ENCODE peak calls at places on chromosome 9, in four cellular contexts. G is mucosa of descending colon, V is A549, J is lower lobe of right lung. W is an unnamed sample.

GRCh38 chr9:70392189-70392588 is 22.3 kb downstream of the KLF9 start:
- DNase-seq in V (no peak), J (no peak), G (no peak), W (no peak)

GRCh38 chr9:71145179-71145578 is 23.8 kb upstream of the TRPM3 start:
- DNase-seq in J (no peak), V (no peak), G (no peak), W (peak; percentile 90)

GRCh38 chr9:132985489-132985888 is 7.0 kb downstream of the GFI1B start:
- DNase-seq in G (no peak), V (no peak), J (peak; percentile 24), W (no peak)

GRCh38 chr9:116152390-116152789 is 1.2 kb upstream of the PAPPA start:
- DNase-seq in J (no peak), V (no peak), G (no peak), W (no peak)

GRCh38 chr9:88678431-88678830 is 143.5 kb downstream of the NXNL2 start:
- DNase-seq in J (no peak), V (no peak), G (no peak), W (no peak)

GRCh38 chr9:3205421-3206095 is 320.2 kb downstream of the RFX3 start:
- DNase-seq in G (no peak), J (no peak), V (no peak), W (no peak)

GRCh38 chr9:136095495-136096058 is 488 bp upstream of the NACC2 start:
- DNase-seq in G (peak; percentile 74), V (no peak), J (peak; percentile 74), W (peak; percentile 33)

GRCh38 chr9:16128003-16128402 is 575.2 kb downstream of the CCDC171 start:
- DNase-seq in J (no peak), V (no peak), G (no peak), W (no peak)

GRCh38 chr9:4832786-4833579 is 40.2 kb downstream of the RCL1 start:
- DNase-seq in V (peak; percentile 70), G (no peak), J (no peak), W (peak; percentile 99)

GRCh38 chr9:109880276-109881169 is 100.5 kb downstream of the PALM2AKAP2 start:
- DNase-seq in G (no peak), V (peak; percentile 66), J (no peak), W (peak; percentile 62)

GRCh38 chr9:109401169-109401989 is 80.5 kb upstream of the EPB41L4B start:
- DNase-seq in V (peak; percentile 67), G (peak; percentile 52), J (peak; percentile 59), W (peak; percentile 71)

GRCh38 chr9:109481747-109482325 is 16.3 kb downstream of the PTPN3 start:
- DNase-seq in G (no peak), J (no peak), V (no peak), W (no peak)

GRCh38 chr9:121852646-121853616 is 201.5 kb downstream of the DAB2IP start:
- DNase-seq in G (no peak), V (no peak), J (no peak), W (peak; percentile 73)

GRCh38 chr9:73896061-73896460 is 601.1 kb upstream of the RORB start:
- DNase-seq in V (no peak), J (no peak), G (no peak), W (no peak)

GRCh38 chr9:117772960-117773359 is 68.8 kb downstream of the TLR4 start:
- DNase-seq in G (peak; percentile 33), J (no peak), V (no peak), W (peak; percentile 11)

GRCh38 chr9:36815566-36816348 is 218.3 kb downstream of the PAX5 start:
- DNase-seq in V (no peak), J (no peak), G (no peak), W (no peak)

GRCh38 chr9:8696536-8696935 is 897.0 kb upstream of the DMAC1 start:
- DNase-seq in V (no peak), G (no peak), J (no peak), W (no peak)

GRCh38 chr9:73183917-73184861 is 32.5 kb downstream of the ANXA1 start:
- DNase-seq in G (no peak), J (no peak), V (no peak), W (peak; percentile 77)

GRCh38 chr9:77673912-77674791 is 26.0 kb upstream of the GNA14 start:
- DNase-seq in V (no peak), G (no peak), J (no peak), W (peak; percentile 82)

GRCh38 chr9:98686961-98687855 is 21.5 kb downstream of the GABBR2 start:
- DNase-seq in G (no peak), V (no peak), J (no peak), W (no peak)

GRCh38 chr9:91117474-91117891 is 244.2 kb downstream of the AUH start:
- DNase-seq in G (peak; percentile 46), V (no peak), J (peak; percentile 53), W (no peak)

GRCh38 chr9:90864779-90865178 is 63.2 kb downstream of the SYK start:
- DNase-seq in G (no peak), V (no peak), J (no peak), W (no peak)

GRCh38 chr9:27336829-27337228 is 39.9 kb upstream of the EQTN start:
- DNase-seq in V (no peak), J (no peak), G (no peak), W (no peak)

DNA sequence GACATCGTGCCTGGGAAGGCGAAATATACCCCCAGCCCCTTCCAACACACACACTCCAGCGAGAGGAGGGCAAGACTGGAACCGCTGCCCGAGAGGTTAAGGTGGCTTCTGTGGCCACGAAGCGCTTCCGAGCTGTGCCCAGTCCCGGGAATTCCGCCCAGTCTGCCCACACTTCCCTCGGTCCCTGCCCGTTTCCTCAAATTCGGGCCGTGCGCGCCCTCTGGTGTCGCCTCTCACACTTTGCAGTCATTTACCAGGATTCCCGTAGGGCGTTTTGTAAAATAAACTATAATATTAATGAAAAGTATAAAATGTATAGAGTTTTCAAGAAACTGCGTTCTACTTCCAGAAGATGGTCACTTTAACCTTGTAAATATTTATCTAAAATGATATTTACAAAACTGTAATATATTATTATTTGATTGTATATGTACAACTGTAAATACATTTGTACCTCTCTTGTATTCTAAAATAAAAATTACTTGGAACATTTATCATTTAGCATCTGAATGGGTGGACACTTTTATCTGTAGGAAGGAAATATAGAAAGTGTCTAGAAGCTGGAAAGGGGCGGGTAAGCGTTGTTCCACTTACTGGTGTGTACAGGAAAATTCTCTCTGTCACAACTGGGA is 11.0 kb upstream of the EXOSC2 start:
- DNase-seq in G (peak; percentile 86), V (peak; percentile 91), J (peak; percentile 88), W (peak; percentile 80)
- H3K4me3 ChIP-seq in G (no peak overlapping the region), V (peak overlapping the region; percentile 85), J (peak overlapping the region; percentile 67), W (no peak overlapping the region)

DNA sequence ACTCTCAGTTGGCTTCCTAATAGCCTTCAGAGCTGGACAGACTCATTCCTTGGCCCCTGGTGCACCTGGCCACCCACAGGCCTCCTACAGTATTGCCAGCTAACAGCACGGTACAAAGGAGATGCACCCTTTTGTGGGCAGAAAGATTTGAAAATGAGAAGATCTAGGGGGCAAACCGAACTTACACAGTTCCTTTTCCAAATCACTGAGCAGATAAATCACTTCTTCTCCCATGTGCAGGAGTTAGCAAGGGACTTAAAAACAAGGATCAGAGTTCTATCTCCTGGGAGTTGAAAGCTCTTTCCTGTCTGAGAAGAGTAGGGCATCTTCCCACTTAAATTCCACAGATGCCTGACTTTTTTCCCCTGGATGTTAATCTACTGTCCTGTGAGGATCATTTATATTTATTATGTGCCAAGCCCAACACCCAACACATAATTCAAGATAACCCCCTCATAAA is 207.4 kb upstream of the DAPK1 start:
- DNase-seq in G (no peak), J (no peak), V (no peak), W (peak; percentile 66)
- TF ChIP-seq CTCF in G (no peak), J (no peak), V (no peak), W (peak; percentile 55)

GRCh38 chr9:128180001-128180400 is 11.4 kb downstream of the CIZ1 start:
- DNase-seq in J (no peak), V (no peak), G (no peak), W (no peak)

GRCh38 chr9:128175102-128175563 is 15.1 kb downstream of the BBLN start:
- DNase-seq in G (no peak), J (no peak), V (no peak), W (peak; percentile 39)

GRCh38 chr9:128175743-128176142 is 15.6 kb downstream of the CIZ1 start:
- DNase-seq in G (no peak), J (no peak), V (no peak), W (no peak)

GRCh38 chr9:128180447-128180846 is 10.9 kb downstream of the CIZ1 start:
- DNase-seq in J (no peak), G (no peak), V (no peak), W (no peak)

GRCh38 chr9:128178806-128179431 is 12.5 kb downstream of the CIZ1 start:
- DNase-seq in G (no peak), V (no peak), J (no peak), W (no peak)
- H3K4me3 ChIP-seq in G (no peak overlapping the region), V (no peak overlapping the region), J (no peak overlapping the region), W (no peak overlapping the region)

GRCh38 chr9:126586236-126586635 is 27.5 kb upstream of the LMX1B start:
- DNase-seq in G (no peak), V (no peak), J (no peak), W (no peak)

GRCh38 chr9:126582427-126582826 is 31.3 kb upstream of the LMX1B start:
- DNase-seq in V (no peak), J (no peak), G (no peak), W (no peak)

GRCh38 chr9:126581893-126582292 is 31.8 kb upstream of the LMX1B start:
- DNase-seq in G (no peak), V (no peak), J (no peak), W (no peak)

GRCh38 chr9:126584611-126585010 is 29.1 kb upstream of the LMX1B start:
- DNase-seq in V (no peak), J (no peak), G (no peak), W (no peak)

GRCh38 chr9:126583134-126583760 is 30.5 kb upstream of the LMX1B start:
- DNase-seq in V (no peak), J (no peak), G (no peak), W (no peak)
- TF ChIP-seq CTCF in V (no peak), J (no peak), G (no peak), W (no peak)